ENCODE peak calls at places on chromosome 3, in seven cellular contexts. C is colonic mucosa, V is dorsolateral prefrontal cortex, L is adrenal gland, M is WTC11, K is body of pancreas, R is AG04449. N is an unnamed sample.

GRCh38 chr3:55406666-55407425 is 80.3 kb downstream of the WNT5A start:
- DNase-seq in C (no peak), L (no peak), M (no peak), K (no peak), V (no peak), R (no peak), N (no peak)

GRCh38 chr3:183811638-183812037 is 13.7 kb downstream of the MAP6D1 start:
- DNase-seq in V (no peak), K (no peak), M (no peak), R (no peak), C (no peak), L (no peak), N (no peak)

GRCh38 chr3:13483286-13483685 is 3.2 kb downstream of the HDAC11 start:
- DNase-seq in L (no peak), R (no peak), C (no peak), M (peak), K (no peak), V (no peak), N (peak)

GRCh38 chr3:171213907-171214306 is 187.4 kb upstream of the SLC2A2 start:
- DNase-seq in V (no peak), R (no peak), M (no peak), K (no peak), L (no peak), C (no peak), N (no peak)

GRCh38 chr3:14351617-14352001 is 50.8 kb upstream of the SLC6A6 start:
- DNase-seq in M (no peak), K (no peak), R (no peak), V (peak), L (no peak), C (no peak), N (no peak)

GRCh38 chr3:192409838-192410683 is 317.3 kb downstream of the FGF12 start:
- DNase-seq in C (no peak), L (peak), M (peak), V (peak), R (no peak), K (no peak), N (no peak)

GRCh38 chr3:155202626-155203025 is 90.9 kb downstream of the STRIT1 start:
- DNase-seq in R (peak), V (no peak), K (no peak), L (no peak), C (no peak), M (no peak), N (no peak)

GRCh38 chr3:138329127-138329983 is at the start of gene NME9:
- DNase-seq in K (peak), V (peak), R (no peak), C (peak), M (peak), L (peak), N (peak)

GRCh38 chr3:12462159-12462962 is 21.9 kb upstream of the TSEN2 start:
- DNase-seq in K (no peak), L (no peak), V (no peak), C (peak), M (no peak), R (no peak), N (peak)

GRCh38 chr3:88678747-88679146 is 428.7 kb upstream of the EPHA3 start:
- DNase-seq in L (no peak), C (no peak), K (no peak), M (peak), R (no peak), V (no peak), N (no peak)

GRCh38 chr3:111812680-111813079 is 46.4 kb upstream of the PHLDB2 start:
- DNase-seq in V (no peak), R (no peak), K (no peak), M (no peak), L (no peak), C (no peak), N (no peak)

GRCh38 chr3:53740946-53741345 is 105.3 kb downstream of the CHDH start:
- DNase-seq in C (no peak), R (no peak), V (no peak), K (no peak), M (no peak), L (no peak), N (no peak)

GRCh38 chr3:175199961-175200360 is 340.8 kb downstream of the NAALADL2 start:
- DNase-seq in R (no peak), L (no peak), M (no peak), C (no peak), V (no peak), K (no peak), N (no peak)

GRCh38 chr3:43503067-43503728 is 118.6 kb downstream of the ANO10 start:
- DNase-seq in L (no peak), K (no peak), M (no peak), R (no peak), C (no peak), V (no peak), N (no peak)

GRCh38 chr3:24185738-24186384 is 240.8 kb downstream of the NR1D2 start:
- DNase-seq in M (peak), C (peak), K (peak), V (peak), R (peak), L (peak), N (peak)

GRCh38 chr3:54535619-54536018 is 392.2 kb downstream of the LRTM1 start:
- DNase-seq in L (no peak), R (no peak), V (no peak), M (no peak), K (no peak), C (no peak), N (no peak)

DNA sequence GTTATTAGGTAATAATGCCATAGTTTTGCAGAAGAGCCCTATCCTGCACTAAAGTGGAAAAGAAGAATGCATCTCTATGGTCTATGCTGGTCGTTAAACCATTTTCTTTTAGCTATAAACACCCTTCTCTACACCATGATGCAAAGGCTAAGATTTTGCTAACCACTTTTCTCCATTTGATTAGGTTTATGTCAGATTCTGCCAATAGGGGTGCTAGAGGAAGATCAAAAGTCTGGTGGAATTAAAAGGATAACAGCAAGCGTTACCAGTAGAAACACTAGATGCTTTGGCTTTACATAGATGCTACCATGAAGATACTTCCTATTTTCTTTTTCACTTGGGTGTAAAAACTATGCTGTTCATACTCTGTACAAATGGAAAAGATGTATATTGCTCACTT is 669.8 kb upstream of the ARPP21 start:
- DNase-seq in K (no peak), C (no peak), R (no peak), V (no peak), L (no peak), M (no peak), N (no peak)
- TF ChIP-seq CTCF in K (no peak), C (no peak), R (no peak), V (no peak), L (no peak), M (no peak), N (no peak)

GRCh38 chr3:15969874-15970640 is 172.3 kb upstream of the ANKRD28 start:
- DNase-seq in K (no peak), R (no peak), C (no peak), M (no peak), V (no peak), L (no peak), N (no peak)
- TF ChIP-seq CTCF in K (no peak), R (no peak), C (no peak), M (no peak), V (no peak), L (no peak), N (no peak)

DNA sequence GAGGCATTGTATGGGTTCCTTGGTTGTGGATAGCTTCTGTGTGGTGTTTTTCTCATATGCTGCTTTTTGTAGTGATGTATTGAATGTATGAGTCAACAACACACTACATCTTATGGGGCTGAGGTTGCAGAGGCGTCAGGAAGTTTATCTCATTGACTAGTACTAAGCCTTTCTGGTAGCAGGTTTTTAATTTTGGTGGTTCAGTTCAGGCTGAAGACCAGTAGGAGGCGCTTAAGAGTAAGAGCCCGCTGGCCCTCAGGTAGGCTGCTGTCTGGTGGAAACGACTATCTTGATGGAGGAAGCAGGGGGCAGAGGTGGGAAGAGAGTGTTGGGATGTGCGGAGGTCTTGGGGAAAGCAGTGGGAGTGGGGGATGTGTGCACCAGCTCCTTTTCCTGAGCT is 62.4 kb downstream of the RTP4 start:
- DNase-seq in M (peak), K (no peak), C (no peak), V (no peak), R (no peak), L (no peak), N (no peak)
- TF ChIP-seq CTCF in M (peak), K (no peak), C (no peak), V (no peak), R (no peak), L (no peak), N (no peak)

GRCh38 chr3:106277731-106278130 is 408.9 kb upstream of the CBLB start:
- DNase-seq in R (no peak), K (no peak), C (no peak), V (no peak), M (no peak), L (no peak), N (no peak)
- TF ChIP-seq CTCF in R (no peak), K (no peak), C (no peak), V (no peak), M (no peak), L (no peak), N (no peak)

GRCh38 chr3:39414421-39414907 is 7.9 kb downstream of the RPSA start:
- DNase-seq in C (peak), V (no peak), K (no peak), L (no peak), R (no peak), M (no peak), N (peak)

GRCh38 chr3:39410893-39411292 is 4.4 kb downstream of the RPSA start:
- DNase-seq in K (no peak), R (no peak), M (no peak), V (no peak), L (no peak), C (no peak), N (no peak)

GRCh38 chr3:39415983-39416382 is 9.5 kb downstream of the RPSA start:
- DNase-seq in M (no peak), K (no peak), L (no peak), R (no peak), V (no peak), C (no peak), N (no peak)

GRCh38 chr3:39412668-39413260 is 6.2 kb downstream of the RPSA start:
- DNase-seq in M (no peak), L (no peak), K (no peak), C (no peak), R (no peak), V (no peak), N (no peak)

GRCh38 chr3:39413691-39414420 is 7.3 kb downstream of the RPSA start:
- DNase-seq in M (no peak), C (no peak), V (no peak), K (no peak), L (no peak), R (no peak), N (no peak)
- TF ChIP-seq CTCF in M (no peak), C (no peak), V (no peak), K (no peak), L (no peak), R (no peak), N (no peak)

GRCh38 chr3:37913531-37913930 is 51.9 kb downstream of the CTDSPL start:
- DNase-seq in K (no peak), L (no peak), V (no peak), R (no peak), C (no peak), M (no peak), N (no peak)

GRCh38 chr3:37909067-37909911 is 47.6 kb downstream of the CTDSPL start:
- DNase-seq in L (no peak), C (no peak), K (peak), V (no peak), R (no peak), M (no peak), N (no peak)

GRCh38 chr3:37907906-37908305 is 46.2 kb downstream of the CTDSPL start:
- DNase-seq in R (no peak), V (no peak), L (no peak), C (no peak), M (no peak), K (no peak), N (no peak)

GRCh38 chr3:37910666-37911400 is 49.2 kb downstream of the CTDSPL start:
- DNase-seq in L (no peak), K (no peak), C (no peak), V (no peak), R (no peak), M (no peak), N (no peak)

DNA sequence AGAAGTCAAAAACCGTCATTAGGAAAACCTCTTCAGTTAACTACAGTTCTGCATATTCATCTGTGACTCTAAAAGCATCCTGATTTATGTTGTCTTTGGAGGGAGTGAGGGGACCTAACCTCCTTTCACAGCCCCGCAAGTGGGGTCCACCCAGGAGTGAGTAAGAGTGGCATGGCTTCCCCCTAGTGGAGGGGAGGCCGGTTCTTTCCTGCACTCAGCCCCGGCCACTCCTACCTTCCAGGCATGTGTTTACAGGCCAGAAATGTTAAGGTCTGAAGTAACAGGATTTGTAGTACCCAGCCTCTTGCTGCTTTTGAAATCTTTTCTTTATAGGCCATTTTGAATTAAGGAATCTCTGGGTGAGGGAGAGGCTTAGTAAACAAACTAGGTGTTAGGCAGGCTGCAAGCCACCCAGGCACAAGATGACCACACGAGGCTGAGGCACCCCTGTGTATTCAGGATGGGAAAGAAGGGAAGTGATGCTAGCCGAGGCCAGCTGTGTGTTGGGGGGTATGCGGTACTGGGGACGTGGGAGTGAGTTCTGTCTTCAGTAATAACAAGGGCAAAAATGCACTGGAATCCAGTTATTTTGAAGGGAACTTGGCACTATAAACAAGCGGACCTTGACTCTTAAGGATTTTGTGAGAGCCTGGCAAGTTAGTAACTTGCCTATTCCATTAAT is 50.5 kb downstream of the CTDSPL start:
- DNase-seq in M (peak), R (no peak), L (no peak), V (no peak), K (no peak), C (no peak), N (no peak)
- TF ChIP-seq CTCF in M (no peak), R (no peak), L (no peak), V (no peak), K (no peak), C (no peak), N (no peak)

DNA sequence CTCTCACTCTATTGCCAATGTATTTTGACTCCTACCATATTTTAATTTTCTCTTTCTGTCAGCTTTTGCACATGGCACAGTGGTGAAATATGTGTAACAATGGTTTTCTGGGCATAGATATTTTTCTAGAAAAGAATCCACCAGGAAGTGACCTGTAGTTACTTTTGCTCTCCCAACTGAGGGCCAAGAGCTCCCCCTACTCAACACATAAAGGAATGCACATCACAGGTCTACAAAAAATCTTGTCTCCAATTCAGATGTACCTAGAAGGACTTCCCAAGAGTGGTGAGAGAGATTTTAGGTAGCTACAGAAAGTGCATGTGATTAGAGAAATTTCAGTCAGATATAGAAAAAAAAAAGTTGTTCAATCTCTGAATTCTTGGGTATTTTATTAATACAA is 15.6 kb downstream of the CPA3 start:
- DNase-seq in V (no peak), M (peak), L (peak), K (peak), C (no peak), R (no peak), N (no peak)
- TF ChIP-seq CTCF in V (no peak), M (peak), L (no peak), K (peak), C (no peak), R (no peak), N (no peak)